ENCODE peak calls at places on chromosomes 1 and 21, in seven cellular contexts. O is fibroblast of pulmonary artery, Y is heart right ventricle, V is neural progenitor cell, P is astrocyte of the cerebellum, X is caudate nucleus, J is osteoblast. E is an unnamed sample.

GRCh38 chr1:14994841-14995437 is 158.6 kb upstream of the TMEM51 start:
- DNase-seq in V (no peak), J (no peak), X (no peak), O (no peak), Y (no peak), P (no peak), E (no peak)

GRCh38 chr1:54791880-54792522 is 9.1 kb downstream of the TTC22 start:
- DNase-seq in V (peak; percentile 73), P (no peak), X (no peak), J (peak; percentile 63), O (peak; percentile 49), Y (no peak), E (no peak)

GRCh38 chr1:12438349-12438924 is 179.6 kb downstream of the DHRS3 start:
- DNase-seq in X (no peak), V (no peak), O (no peak), Y (no peak), J (no peak), P (no peak), E (no peak)

GRCh38 chr21:26405735-26406361 is 167.2 kb downstream of the CYYR1 start:
- DNase-seq in X (no peak), J (peak; percentile 58), V (peak; percentile 31), O (peak; percentile 82), Y (no peak), P (peak; percentile 23), E (no peak)

GRCh38 chr1:209367031-209367813 is 216.3 kb upstream of the CAMK1G start:
- DNase-seq in V (no peak), P (no peak), Y (no peak), X (no peak), O (peak; percentile 55), J (peak; percentile 34), E (no peak)

GRCh38 chr1:247100676-247101279 is 3.4 kb downstream of the ZNF669 start:
- DNase-seq in J (no peak), V (no peak), O (no peak), P (no peak), Y (no peak), X (no peak), E (no peak)

GRCh38 chr1:11338351-11338809 is 65.4 kb downstream of the UBIAD1 start:
- DNase-seq in P (no peak), O (no peak), Y (no peak), X (no peak), J (no peak), V (no peak), E (no peak)

GRCh38 chr1:203695116-203695515 is 68.5 kb downstream of the ATP2B4 start:
- DNase-seq in X (no peak), J (no peak), O (peak; percentile 8), P (no peak), Y (no peak), V (no peak), E (no peak)

GRCh38 chr21:32753818-32754610 is 17.5 kb downstream of the PAXBP1 start:
- DNase-seq in X (no peak), O (no peak), Y (no peak), J (no peak), V (no peak), P (no peak), E (no peak)

GRCh38 chr1:9279172-9279840 is 13.4 kb upstream of the SPSB1 start:
- DNase-seq in O (no peak), V (no peak), X (no peak), Y (no peak), P (no peak), J (peak; percentile 93), E (no peak)

E was measured in substantia nigra.